ENCODE peak calls at places on chromosomes 6 and 20, in four cellular contexts. G is K562, W is GM12878, K is HepG2. M is an unnamed sample.

GRCh38 chr6:32082951-32083350 is 26.2 kb downstream of the TNXB start:
- DNase-seq in G (no peak), W (no peak), K (no peak), M (no peak)

GRCh38 chr6:9140181-9140580 is 704.8 kb upstream of the SLC35B3 start:
- DNase-seq in W (no peak), G (no peak), K (no peak), M (no peak)

GRCh38 chr20:10314198-10314597 is 95.6 kb downstream of the SNAP25 start:
- DNase-seq in K (no peak), W (no peak), G (no peak), M (no peak)

GRCh38 chr6:160435935-160436334 is 87.8 kb downstream of the SLC22A3 start:
- DNase-seq in K (no peak), G (no peak), W (no peak), M (no peak)

GRCh38 chr20:63020681-63021080 is 13.9 kb upstream of the BHLHE23 start:
- DNase-seq in W (no peak), K (no peak), G (no peak), M (no peak)

GRCh38 chr6:106154326-106154725 is 68.2 kb downstream of the PRDM1 start:
- DNase-seq in W (no peak), K (no peak), G (no peak), M (no peak)

GRCh38 chr20:26169506-26169905 is 472.9 kb upstream of the ZNF337 start:
- DNase-seq in G (no peak), K (no peak), W (no peak), M (peak)

GRCh38 chr6:167492096-167492449 is 167.2 kb downstream of the TTLL2 start:
- DNase-seq in W (no peak), K (no peak), G (no peak), M (no peak)

GRCh38 chr20:1509237-1509636 is 18.0 kb upstream of the SIRPB2 start:
- DNase-seq in K (peak), W (no peak), G (peak), M (peak)

GRCh38 chr6:30802731-30803130 is 58.4 kb upstream of the IER3 start:
- DNase-seq in W (no peak), G (no peak), K (no peak), M (peak)

GRCh38 chr20:61797200-61797599 is 268.5 kb downstream of the TAF4 start:
- DNase-seq in K (no peak), G (no peak), W (no peak), M (no peak)

GRCh38 chr6:51949451-51949850 is 138.0 kb downstream of the PKHD1 start:
- DNase-seq in W (no peak), G (no peak), K (no peak), M (no peak)

GRCh38 chr20:9319687-9320384 is 194.6 kb upstream of the LAMP5 start:
- DNase-seq in K (no peak), G (peak), W (no peak), M (no peak)

GRCh38 chr6:26311012-26311384 is 54.0 kb upstream of the BTN3A2 start:
- DNase-seq in G (peak), K (peak), W (no peak), M (peak)

GRCh38 chr6:138907167-138907566 is 80.9 kb downstream of the REPS1 start:
- DNase-seq in G (no peak), W (no peak), K (no peak), M (no peak)

GRCh38 chr6:4008324-4009047 is 70.5 kb downstream of the FAM217A start:
- DNase-seq in W (no peak), G (peak), K (peak), M (peak)

GRCh38 chr6:22221630-22222029 is 75.2 kb downstream of the PRL start:
- DNase-seq in K (no peak), W (no peak), G (no peak), M (no peak)

GRCh38 chr6:111478749-111479148 is 4.3 kb downstream of the REV3L start:
- DNase-seq in G (peak), K (peak), W (peak), M (peak)

GRCh38 chr6:126198581-126198980 is 141.3 kb upstream of the CENPW start:
- DNase-seq in G (no peak), K (no peak), W (no peak), M (no peak)

GRCh38 chr6:26033942-26034354 is 53.3 kb upstream of the HFE start:
- DNase-seq in W (no peak), K (no peak), G (peak), M (no peak)

GRCh38 chr20:43533060-43533459 is 25.6 kb downstream of the L3MBTL1 start:
- DNase-seq in K (no peak), W (no peak), G (no peak), M (no peak)

GRCh38 chr20:6635034-6635736 is 132.3 kb upstream of the BMP2 start:
- DNase-seq in K (no peak), G (no peak), W (no peak), M (no peak)

GRCh38 chr6:27479319-27480182 is 6.6 kb upstream of the ZNF184 start:
- DNase-seq in K (peak), G (peak), W (peak), M (peak)
- H3K9ac ChIP-seq in K (peak), G (peak), W (peak), M (peak)

DNA sequence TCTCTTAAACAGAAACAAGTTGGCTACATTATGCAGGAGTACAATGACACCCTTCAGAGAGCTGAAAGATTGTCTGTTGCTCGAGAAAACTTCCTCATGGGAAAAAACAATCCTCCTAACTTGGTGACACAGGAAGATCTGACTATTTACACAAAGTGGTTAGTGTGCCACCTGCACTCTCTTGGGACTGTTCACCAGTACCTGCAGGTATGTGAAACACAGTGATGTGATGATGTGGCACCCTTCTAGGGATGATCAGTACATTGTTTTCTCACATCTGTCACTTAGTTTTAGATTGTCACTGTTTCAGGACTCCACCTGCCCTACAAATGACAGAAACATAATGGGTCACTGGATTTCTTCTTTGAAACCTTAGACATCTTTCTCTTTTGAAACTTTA is 101.8 kb downstream of the CEP57L1 start:
- DNase-seq in G (no peak), K (no peak), W (no peak), M (no peak)
- TF ChIP-seq MYC in G (no peak), K (no peak), W (no peak), M (no peak)

GRCh38 chr6:12064538-12064937 is 52.4 kb downstream of the HIVEP1 start:
- DNase-seq in G (no peak), W (no peak), K (no peak), M (no peak)
- H3K9ac ChIP-seq in G (no peak), W (peak), K (no peak), M (no peak)

GRCh38 chr6:158668707-158669103 is 18.9 kb downstream of the SYTL3 start:
- DNase-seq in W (no peak), G (no peak), K (no peak), M (no peak)
- TF ChIP-seq MYC in W (no peak), G (no peak), K (no peak), M (no peak)

GRCh38 chr6:168968801-168969200 is 284.8 kb downstream of the THBS2 start:
- DNase-seq in G (no peak), W (no peak), K (no peak), M (no peak)

GRCh38 chr6:168964138-168964892 is 289.3 kb downstream of the THBS2 start:
- DNase-seq in G (no peak), W (no peak), K (no peak), M (no peak)

GRCh38 chr6:168971549-168971948 is 282.1 kb downstream of the THBS2 start:
- DNase-seq in W (no peak), G (no peak), K (no peak), M (no peak)

GRCh38 chr6:168967556-168967955 is 286.1 kb downstream of the THBS2 start:
- DNase-seq in G (no peak), W (no peak), K (no peak), M (no peak)

DNA sequence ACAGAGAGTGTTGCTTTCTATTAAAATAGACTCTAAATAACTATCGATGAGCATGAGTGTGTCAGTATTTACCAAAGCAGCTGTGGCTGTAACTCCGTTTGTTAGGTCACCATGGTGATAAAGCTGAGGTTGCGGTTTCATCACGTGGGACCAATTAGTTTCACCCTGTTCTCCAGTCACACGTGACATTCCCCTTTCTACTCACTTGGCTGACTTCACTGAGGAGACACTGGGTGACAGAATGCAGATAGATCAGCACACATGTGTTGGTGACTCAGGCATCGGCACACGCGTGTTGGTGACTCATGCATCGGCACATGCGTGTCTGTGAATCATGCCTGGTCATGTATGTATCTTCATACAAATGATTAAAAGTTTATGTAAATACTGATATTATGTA is 285.4 kb downstream of the THBS2 start:
- DNase-seq in W (no peak), G (peak), K (peak), M (no peak)
- H3K9ac ChIP-seq in W (no peak), G (no peak), K (no peak), M (no peak)

GRCh38 chr6:43799671-43800623 is 29.9 kb downstream of the VEGFA start:
- DNase-seq in G (peak), W (no peak), K (no peak), M (no peak)

GRCh38 chr6:43801489-43802181 is 31.6 kb downstream of the VEGFA start:
- DNase-seq in K (no peak), W (no peak), G (no peak), M (no peak)

GRCh38 chr6:43798688-43799444 is 28.9 kb downstream of the VEGFA start:
- DNase-seq in G (peak), W (peak), K (peak), M (peak)

GRCh38 chr6:43803055-43803782 is 33.2 kb downstream of the VEGFA start:
- DNase-seq in G (peak), K (no peak), W (no peak), M (no peak)

DNA sequence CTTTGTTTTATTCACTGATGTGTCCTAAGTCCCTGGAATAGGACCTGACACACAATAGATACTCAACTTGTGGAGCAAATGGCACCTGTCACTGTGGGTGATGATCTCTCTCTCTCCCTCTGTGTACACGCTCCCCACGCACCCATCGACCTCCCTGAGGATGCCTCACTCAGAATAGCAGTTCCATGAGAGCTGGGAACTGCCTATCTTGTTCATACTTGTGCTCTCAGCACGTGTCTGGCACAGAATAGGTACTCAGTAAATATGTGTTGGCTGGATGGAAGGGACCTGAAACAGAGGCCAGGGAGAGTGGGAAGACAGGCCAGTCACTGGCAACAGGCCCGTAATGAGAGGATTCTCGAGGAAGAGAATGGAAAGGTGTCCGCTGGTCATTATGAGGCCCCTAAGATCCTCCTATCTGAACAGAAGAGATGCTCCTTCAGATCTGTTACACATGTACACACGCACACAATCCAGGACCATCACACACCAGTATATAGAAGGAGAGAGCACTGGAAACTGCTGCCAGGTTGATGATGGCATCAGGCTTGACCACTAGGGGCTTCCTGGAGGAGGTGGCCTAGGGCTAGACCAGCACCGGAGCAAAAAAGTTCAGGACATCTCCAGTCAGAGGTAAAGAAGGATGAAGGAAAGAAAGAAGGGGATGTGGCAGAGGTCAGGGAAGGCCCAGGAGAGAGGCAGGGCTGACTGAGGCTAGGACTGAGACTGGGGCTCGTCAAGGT is 30.9 kb downstream of the VEGFA start:
- DNase-seq in W (no peak), K (no peak), G (no peak), M (no peak)
- TF ChIP-seq MYC in W (no peak), K (no peak), G (no peak), M (no peak)

GRCh38 chr6:42135722-42136121 is 6.7 kb downstream of the C6orf132 start:
- DNase-seq in K (no peak), W (no peak), G (no peak), M (no peak)

GRCh38 chr6:42136508-42137191 is 5.8 kb downstream of the C6orf132 start:
- DNase-seq in K (peak), W (peak), G (peak), M (no peak)

GRCh38 chr6:42138190-42138589 is 4.2 kb downstream of the C6orf132 start:
- DNase-seq in K (no peak), W (no peak), G (no peak), M (no peak)

GRCh38 chr6:42138630-42139619 is 3.5 kb downstream of the C6orf132 start:
- DNase-seq in K (peak), G (peak), W (no peak), M (peak)

GRCh38 chr6:42137192-42137753 is 5.1 kb downstream of the C6orf132 start:
- DNase-seq in G (no peak), W (no peak), K (peak), M (peak)
- H3K9ac ChIP-seq in G (peak), W (no peak), K (peak), M (no peak)

GRCh38 chr6:14791525-14791924 is 454.3 kb upstream of the JARID2 start:
- DNase-seq in W (no peak), G (no peak), K (no peak), M (no peak)
- TF ChIP-seq MYC in W (no peak), G (no peak), K (no peak), M (no peak)

GRCh38 chr20:46133886-46134654 is 16.0 kb downstream of the CD40 start:
- DNase-seq in W (no peak), G (no peak), K (no peak), M (no peak)
- H3K9ac ChIP-seq in W (no peak), G (no peak), K (no peak), M (no peak)

M was measured in endothelial cell of umbilical vein.